ENCODE peak calls at places on chromosomes 4 and X, in seven cellular contexts. K is endothelial cell, Z is adrenal gland, W is colonic mucosa, L is RWPE1, Q is tibial nerve, T is endothelial cell of umbilical vein. S is an unnamed sample.

GRCh38 chrX:40971736-40972135 is 113.5 kb upstream of the USP9X start:
- DNase-seq in K (no peak), Z (no peak), W (no peak), L (no peak), Q (no peak), T (no peak), S (no peak)

GRCh38 chrX:35115205-35115604 is 172.6 kb downstream of the FAM47B start:
- DNase-seq in K (no peak), Z (no peak), W (no peak), L (no peak), Q (no peak), T (peak; percentile 20), S (peak; percentile 45)

GRCh38 chrX:68503830-68504229 is 5.0 kb downstream of the YIPF6 start:
- DNase-seq in K (no peak), Z (no peak), W (no peak), L (no peak), Q (no peak), T (no peak), S (peak; percentile 1)

GRCh38 chr4:165326831-165327210 is 648 bp upstream of the MSMO1 start:
- DNase-seq in K (no peak), Z (peak; percentile 75), W (peak; percentile 53), L (peak; percentile 59), Q (no peak), T (no peak), S (peak; percentile 27)

GRCh38 chrX:41734530-41734929 is 10.5 kb downstream of the GPR82 start:
- DNase-seq in K (no peak), Z (no peak), W (no peak), L (peak; percentile 1), Q (no peak), T (peak; percentile 3), S (peak; percentile 8)

GRCh38 chr4:10667651-10668341 is 16.8 kb downstream of the CLNK start:
- DNase-seq in K (no peak), Z (no peak), W (no peak), L (no peak), Q (no peak), T (no peak), S (no peak)

GRCh38 chr4:107519057-107519456 is 201.0 kb downstream of the PAPSS1 start:
- DNase-seq in K (peak; percentile 33), Z (no peak), W (peak; percentile 19), L (peak; percentile 14), Q (peak; percentile 22), T (peak; percentile 44), S (peak; percentile 60)

GRCh38 chr4:139317635-139318034 is 15.4 kb upstream of the NDUFC1 start:
- DNase-seq in K (no peak), Z (no peak), W (no peak), L (no peak), Q (no peak), T (no peak), S (no peak)

GRCh38 chr4:155604718-155605601 is 61.7 kb upstream of the GUCY1A1 start:
- DNase-seq in K (no peak), Z (no peak), W (no peak), L (peak; percentile 9), Q (peak; percentile 63), T (no peak), S (peak; percentile 93)

GRCh38 chrX:2427737-2428136 is 73.0 kb downstream of the DHRSX start:
- DNase-seq in K (no peak), Z (no peak), W (no peak), L (no peak), Q (no peak), T (no peak), S (no peak)

DNA sequence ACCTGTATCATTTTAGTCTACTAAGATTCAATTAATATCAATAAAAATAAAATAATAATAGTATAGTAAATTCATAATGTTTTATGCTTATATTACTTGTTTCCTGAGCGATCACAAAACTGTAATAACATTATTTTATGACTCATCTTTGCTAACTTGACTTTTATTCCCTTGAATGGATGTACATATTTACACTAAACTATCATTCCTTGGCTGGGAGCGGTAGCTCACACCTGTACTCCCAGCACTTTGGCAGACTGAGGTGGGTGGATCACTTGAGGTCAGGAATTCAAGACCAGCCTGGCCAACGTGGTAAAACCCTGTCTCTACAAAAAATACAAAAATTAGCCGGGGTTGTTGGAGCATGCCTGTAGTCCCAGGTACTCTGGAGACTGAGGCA is 104.0 kb upstream of the SLC34A2 start:
- DNase-seq in K (no peak), Z (no peak), W (peak; percentile 54), L (no peak), Q (no peak), T (no peak), S (no peak)
- TF ChIP-seq CTCF in K (no peak), Z (no peak), W (no peak), L (no peak), Q (no peak), T (no peak), S (no peak)

DNA sequence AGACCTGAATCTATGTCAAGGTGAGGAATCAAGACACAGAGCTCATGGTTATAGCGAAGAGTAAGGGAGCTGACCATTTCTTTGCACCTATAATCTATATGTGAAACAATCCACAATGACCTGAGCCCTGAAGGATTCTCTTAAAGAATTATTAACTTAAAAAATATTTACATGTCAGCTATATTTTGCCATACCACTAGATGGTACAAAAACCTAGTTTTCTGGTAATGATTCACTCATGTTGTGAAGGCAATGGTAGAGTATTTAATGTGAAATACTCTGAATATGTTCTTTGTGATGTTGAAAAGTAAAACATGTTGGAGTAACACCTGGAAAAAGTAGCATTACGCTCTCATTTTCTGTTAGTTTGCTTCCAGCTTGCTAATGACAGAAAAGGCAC is 40.0 kb downstream of the VGLL1 start:
- DNase-seq in K (no peak), Z (no peak), W (no peak), L (no peak), Q (no peak), T (no peak), S (no peak)
- TF ChIP-seq CTCF in K (no peak), Z (no peak), W (no peak), L (no peak), Q (no peak), T (no peak), S (no peak)

GRCh38 chr4:73222466-73223257 is 35.9 kb downstream of the ANKRD17 start:
- DNase-seq in K (peak; percentile 34), Z (peak; percentile 87), W (peak; percentile 72), L (peak; percentile 83), Q (peak; percentile 57), T (peak; percentile 96), S (peak; percentile 94)

GRCh38 chr4:73224886-73225285 is 33.7 kb downstream of the ANKRD17 start:
- DNase-seq in K (no peak), Z (no peak), W (no peak), L (no peak), Q (no peak), T (no peak), S (no peak)

GRCh38 chr4:73220815-73221214 is 37.8 kb downstream of the ANKRD17 start:
- DNase-seq in K (no peak), Z (no peak), W (no peak), L (no peak), Q (no peak), T (no peak), S (no peak)

GRCh38 chr4:73223258-73223651 is 35.3 kb downstream of the ANKRD17 start:
- DNase-seq in K (no peak), Z (no peak), W (no peak), L (no peak), Q (no peak), T (no peak), S (no peak)

GRCh38 chr4:73221734-73222133 is 36.9 kb downstream of the ANKRD17 start:
- DNase-seq in K (no peak), Z (no peak), W (no peak), L (no peak), Q (no peak), T (no peak), S (no peak)
- TF ChIP-seq CTCF in K (no peak), Z (no peak), W (no peak), L (no peak), Q (no peak), T (no peak), S (no peak)

GRCh38 chrX:48754124-48754667 is 7.4 kb upstream of the GLOD5 start:
- DNase-seq in K (no peak), Z (no peak), W (no peak), L (no peak), Q (no peak), T (no peak), S (no peak)
- TF ChIP-seq CTCF in K (no peak), Z (no peak), W (no peak), L (no peak), Q (no peak), T (no peak), S (no peak)

S was measured in AG10803.